ENCODE peak calls at places on chromosomes 2 and 18, in six cellular contexts. M is tibial nerve, N is stomach, J is adrenal gland, S is endothelial cell of umbilical vein, V is heart right ventricle. Q is an unnamed sample. For H3K4me1, the result is how much of the 10 kb centered on the place peaks cover.

GRCh38 chr2:11997142-11997541 is 250.7 kb downstream of the LPIN1 start:
- DNase-seq in M (no peak), N (no peak), J (no peak), S (no peak), V (no peak), Q (no peak)

GRCh38 chr2:155815851-155816250 is 516.7 kb downstream of the NR4A2 start:
- DNase-seq in M (no peak), N (no peak), J (no peak), S (peak), V (no peak), Q (no peak)

GRCh38 chr2:161136696-161137324 is 23.4 kb upstream of the TANK start:
- DNase-seq in M (peak), N (no peak), J (no peak), S (peak), V (no peak), Q (no peak)

GRCh38 chr2:9251154-9252001 is 44.8 kb downstream of the ASAP2 start:
- DNase-seq in M (peak), N (peak), J (peak), S (peak), V (no peak), Q (no peak)

GRCh38 chr2:1739961-1740713 is 4.2 kb downstream of the PXDN start:
- DNase-seq in M (no peak), N (no peak), J (peak), S (no peak), V (no peak), Q (no peak)

GRCh38 chr2:75174981-75175380 is 24.3 kb downstream of the TACR1 start:
- DNase-seq in M (no peak), N (no peak), J (no peak), S (no peak), V (no peak), Q (no peak)

GRCh38 chr18:48714873-48715272 is 176.0 kb downstream of the CTIF start:
- DNase-seq in M (no peak), N (no peak), J (no peak), S (no peak), V (no peak), Q (no peak)

GRCh38 chr2:160417745-160418397 is 75.7 kb downstream of the RBMS1 start:
- DNase-seq in M (no peak), N (no peak), J (no peak), S (peak), V (no peak), Q (no peak)

GRCh38 chr18:5582054-5582453 is 38.3 kb upstream of the EPB41L3 start:
- DNase-seq in M (no peak), N (no peak), J (no peak), S (peak), V (no peak), Q (no peak)

GRCh38 chr2:37829202-37829601 is 95.9 kb upstream of the RMDN2 start:
- DNase-seq in M (peak), N (no peak), J (peak), S (peak), V (no peak), Q (peak)

GRCh38 chr2:169911119-169911518 is 83.9 kb downstream of the UBR3 start:
- DNase-seq in M (no peak), N (no peak), J (no peak), S (no peak), V (no peak), Q (no peak)

GRCh38 chr2:206232287-206233035 is 42.0 kb upstream of the ZDBF2 start:
- DNase-seq in M (no peak), N (no peak), J (no peak), S (no peak), V (no peak), Q (no peak)

GRCh38 chr2:164954954-164955701 is at the start of gene SLC38A11:
- DNase-seq in M (peak), N (peak), J (peak), S (no peak), V (peak), Q (peak)

GRCh38 chr18:8705280-8705940 is at the start of gene MTCL1:
- DNase-seq in M (no peak), N (peak), J (peak), S (peak), V (no peak), Q (peak)

GRCh38 chr2:80489718-80490117 is 185.2 kb upstream of the LRRTM1 start:
- DNase-seq in M (no peak), N (no peak), J (no peak), S (peak), V (no peak), Q (no peak)

GRCh38 chr2:216776076-216776726 is 80.9 kb upstream of the IGFBP5 start:
- DNase-seq in M (no peak), N (peak), J (no peak), S (no peak), V (no peak), Q (no peak)

GRCh38 chr18:62672600-62672999 is 42.7 kb upstream of the PHLPP1 start:
- DNase-seq in M (no peak), N (no peak), J (no peak), S (no peak), V (no peak), Q (no peak)

GRCh38 chr2:165164201-165164600 is 39.6 kb downstream of the SCN3A start:
- DNase-seq in M (no peak), N (no peak), J (no peak), S (no peak), V (no peak), Q (no peak)

GRCh38 chr2:100813527-100813926 is 6.4 kb upstream of the NPAS2 start:
- DNase-seq in M (no peak), N (no peak), J (no peak), S (peak), V (no peak), Q (no peak)

GRCh38 chr2:160494243-160494642 is 636 bp upstream of the RBMS1 start:
- DNase-seq in M (no peak), N (no peak), J (no peak), S (peak), V (no peak), Q (no peak)

GRCh38 chr2:120613742-120614481 is 121.8 kb upstream of the GLI2 start:
- DNase-seq in M (no peak), N (no peak), J (no peak), S (no peak), V (no peak), Q (peak)

GRCh38 chr2:104856973-104857261 is 3.0 kb downstream of the POU3F3 start:
- DNase-seq in M (no peak), N (no peak), J (no peak), S (no peak), V (no peak), Q (no peak)

GRCh38 chr2:25151718-25152117 is 16.7 kb downstream of the POMC start:
- DNase-seq in M (no peak), N (no peak), J (no peak), S (no peak), V (no peak), Q (no peak)

GRCh38 chr18:68428026-68428425 is 286.9 kb downstream of the TMX3 start:
- DNase-seq in M (no peak), N (no peak), J (no peak), S (peak), V (no peak), Q (no peak)

GRCh38 chr2:46308629-46309028 is 11.4 kb downstream of the EPAS1 start:
- DNase-seq in M (no peak), N (no peak), J (no peak), S (no peak), V (no peak), Q (no peak)

GRCh38 chr18:34807106-34807796 is 97.2 kb downstream of the DTNA start:
- DNase-seq in M (no peak), N (no peak), J (no peak), S (no peak), V (no peak), Q (no peak)

GRCh38 chr18:34805117-34805882 is 95.2 kb downstream of the DTNA start:
- DNase-seq in M (no peak), N (no peak), J (no peak), S (no peak), V (no peak), Q (no peak)

GRCh38 chr18:34808389-34808788 is 98.3 kb downstream of the DTNA start:
- DNase-seq in M (no peak), N (no peak), J (no peak), S (no peak), V (no peak), Q (no peak)

GRCh38 chr18:34806527-34806926 is 96.4 kb downstream of the DTNA start:
- DNase-seq in M (no peak), N (no peak), J (no peak), S (peak), V (no peak), Q (no peak)

DNA sequence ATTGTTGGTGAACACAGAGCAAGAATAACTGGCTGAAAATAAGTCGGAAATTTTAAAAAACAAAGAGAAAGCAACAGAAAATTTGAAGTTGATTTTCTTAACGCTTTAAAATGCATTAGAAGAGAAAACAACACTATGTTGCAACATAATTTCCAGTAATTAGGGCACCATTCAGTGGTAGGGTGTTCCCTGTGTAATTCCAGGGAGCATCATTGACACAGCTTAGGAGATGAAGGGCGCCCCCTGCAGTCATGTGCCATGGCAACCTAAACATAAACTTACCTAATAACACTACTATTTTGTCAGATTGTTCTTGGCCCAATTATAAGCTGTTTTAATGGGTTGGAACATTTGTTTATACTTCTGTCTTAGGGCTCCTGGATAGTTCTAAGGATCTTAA is 99.6 kb downstream of the DTNA start:
- DNase-seq in M (peak), N (no peak), J (peak), S (peak), V (peak), Q (peak)
- H3K4me1 ChIP-seq in M (under half), N (under half), J (under half), S (under half), V (under half), Q (under half)

GRCh38 chr2:201130524-201131186 is 14.7 kb downstream of the CFLAR start:
- DNase-seq in M (no peak), N (no peak), J (no peak), S (peak), V (no peak), Q (no peak)
- H3K4me3 ChIP-seq in M (no peak), N (no peak), J (no peak), S (peak), V (no peak), Q (peak)

DNA sequence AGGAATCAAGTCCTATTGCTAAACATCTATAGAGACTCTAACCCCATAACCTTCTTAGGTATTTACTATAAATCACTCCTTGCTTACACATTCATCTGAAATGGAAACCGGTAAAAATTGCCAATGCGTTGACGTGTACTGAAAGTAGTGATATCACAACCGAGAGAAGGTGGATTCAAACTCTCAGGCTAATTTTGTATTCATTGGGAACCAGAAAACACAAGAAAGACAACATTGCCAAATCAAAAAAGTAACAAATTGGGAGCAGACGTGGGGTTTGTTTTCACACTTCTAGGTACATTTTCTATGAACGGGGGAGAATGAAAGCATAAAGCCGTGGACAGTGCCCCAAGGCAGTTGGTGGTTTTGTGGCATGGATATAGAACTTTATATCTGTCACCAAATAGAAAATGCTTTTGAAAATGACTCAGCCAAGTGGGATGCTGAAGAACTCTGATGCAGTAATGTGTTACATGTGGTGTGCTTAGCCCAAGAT is 155.2 kb upstream of the RASGRP3 start:
- DNase-seq in M (no peak), N (no peak), J (no peak), S (no peak), V (no peak), Q (no peak)
- TF ChIP-seq CTCF in M (no peak), N (no peak), J (no peak), S (no peak), V (no peak), Q (no peak)

GRCh38 chr2:73697606-73698005 is 39.5 kb downstream of the TPRKB start:
- DNase-seq in M (no peak), N (no peak), J (no peak), S (no peak), V (no peak), Q (no peak)
- H3K4me1 ChIP-seq in M (under half), N (under half), J (under half), S (under half), V (under half), Q (under half)

GRCh38 chr2:287471-287885 is 413 bp downstream of the ALKAL2 start:
- DNase-seq in M (no peak), N (peak), J (peak), S (peak), V (peak), Q (no peak)

GRCh38 chr2:290090-290722 is 2.3 kb upstream of the ALKAL2 start:
- DNase-seq in M (peak), N (peak), J (peak), S (peak), V (peak), Q (peak)

GRCh38 chr2:289362-290089 is 1.6 kb upstream of the ALKAL2 start:
- DNase-seq in M (peak), N (peak), J (peak), S (peak), V (no peak), Q (no peak)

GRCh38 chr2:288002-288742 is at the start of gene ALKAL2:
- DNase-seq in M (no peak), N (peak), J (peak), S (no peak), V (no peak), Q (no peak)

DNA sequence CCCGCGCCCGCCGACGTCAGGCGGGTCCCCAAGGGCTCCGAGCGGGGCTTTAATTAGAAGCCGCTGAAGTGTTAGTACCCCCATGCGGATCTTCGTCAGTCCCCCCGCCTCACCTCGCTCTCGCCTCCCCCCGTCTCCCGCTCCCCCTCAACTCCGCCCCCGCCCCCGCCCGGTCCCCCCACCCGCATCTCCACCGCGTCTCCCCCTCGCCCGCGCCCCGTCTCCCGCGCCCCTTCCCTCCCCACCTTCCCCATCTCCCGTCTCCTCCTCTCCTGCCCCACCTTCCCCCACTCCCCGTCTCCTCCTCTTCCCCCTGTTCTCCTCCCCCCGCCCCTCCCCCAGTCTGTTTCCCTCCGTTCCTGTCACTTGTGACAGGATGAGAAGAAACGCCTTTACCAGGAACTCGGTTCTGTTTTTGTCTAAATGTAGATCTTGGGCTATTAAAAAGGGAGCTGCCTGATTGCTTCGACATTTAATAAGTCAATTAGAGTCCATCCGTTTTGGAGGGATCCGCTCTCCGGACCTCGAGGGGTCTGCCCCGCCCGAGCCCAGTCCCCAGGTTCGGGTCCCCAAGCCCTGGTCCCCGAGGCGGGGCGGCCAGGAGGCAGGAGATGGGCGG is 961 bp upstream of the ALKAL2 start:
- DNase-seq in M (peak), N (no peak), J (peak), S (no peak), V (no peak), Q (no peak)
- H3K4me3 ChIP-seq in M (peak), N (peak), J (no peak), S (no peak), V (peak), Q (peak)

DNA sequence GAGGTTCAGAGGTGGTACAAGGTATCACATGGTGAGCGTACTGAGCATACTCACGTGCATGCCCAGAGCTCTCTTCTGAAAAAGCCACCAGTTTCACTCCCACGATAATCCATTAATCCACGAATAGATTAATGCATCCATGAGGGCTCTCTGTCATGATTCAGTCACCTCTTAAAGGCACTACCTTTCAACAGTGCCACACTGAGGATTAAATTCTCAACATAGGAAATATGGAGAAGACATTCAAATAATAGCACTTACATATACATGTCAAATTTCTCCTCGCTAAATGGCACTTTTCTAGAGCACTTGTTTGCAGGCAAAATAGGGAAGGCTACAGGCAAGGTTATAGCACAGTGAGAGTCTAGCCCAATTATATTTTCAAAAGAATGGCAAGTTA is 825.9 kb downstream of the TRIB2 start:
- DNase-seq in M (no peak), N (no peak), J (no peak), S (no peak), V (no peak), Q (no peak)
- TF ChIP-seq CTCF in M (no peak), N (no peak), J (no peak), S (no peak), V (no peak), Q (no peak)

DNA sequence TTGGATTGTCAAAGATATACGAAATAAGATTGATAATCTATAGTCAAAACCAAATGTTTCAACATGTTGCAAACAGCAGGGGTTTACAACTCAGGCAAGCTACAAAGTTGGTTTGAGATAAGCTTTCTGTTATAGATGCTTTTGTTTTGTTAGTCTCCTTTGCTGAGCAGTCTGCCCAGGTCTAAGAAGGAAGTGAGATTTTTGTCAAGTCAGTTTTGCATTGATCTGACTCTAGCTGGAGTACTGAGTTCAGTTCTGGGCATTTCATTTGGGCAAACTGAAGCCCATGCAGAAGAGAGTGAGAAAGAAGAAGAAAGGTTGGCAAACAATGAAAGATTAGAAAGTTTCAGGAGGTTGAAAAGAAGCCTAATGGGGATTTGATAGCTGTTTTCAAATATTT is 983.0 kb upstream of the SLC39A10 start:
- DNase-seq in M (no peak), N (no peak), J (no peak), S (no peak), V (no peak), Q (no peak)
- H3K4me1 ChIP-seq in M (under half), N (under half), J (under half), S (under half), V (under half), Q (under half)